ENCODE peak calls at places on chromosomes 16 and 17, in five cellular contexts. One of them, this sample, is unnamed.

GRCh38 chr17:21253646-21254441 is 634 bp upstream of the NATD1 start:
- DNase-seq in HCT116: no peak
- DNase-seq in nephron progenitor cell: no peak
- DNase-seq in choroid plexus epithelial cell: no peak
- DNase-seq in fibroblast of villous mesenchyme: no peak
- DNase-seq in this sample: no peak

GRCh38 chr16:78183886-78184553 is 84.6 kb downstream of the WWOX start:
- DNase-seq in nephron progenitor cell: no peak
- DNase-seq in HCT116: no peak
- DNase-seq in choroid plexus epithelial cell: peak
- DNase-seq in fibroblast of villous mesenchyme: peak
- DNase-seq in this sample: no peak

GRCh38 chr16:86095131-86095752 is 196.3 kb downstream of the IRF8 start:
- DNase-seq in nephron progenitor cell: no peak
- DNase-seq in fibroblast of villous mesenchyme: no peak
- DNase-seq in HCT116: no peak
- DNase-seq in choroid plexus epithelial cell: no peak
- DNase-seq in this sample: no peak

GRCh38 chr16:8798174-8798527 is 512 bp downstream of the PMM2 start:
- DNase-seq in choroid plexus epithelial cell: peak
- DNase-seq in HCT116: peak
- DNase-seq in nephron progenitor cell: no peak
- DNase-seq in fibroblast of villous mesenchyme: no peak
- DNase-seq in this sample: no peak

GRCh38 chr17:42457107-42457787 is 1.4 kb upstream of the ATP6V0A1 start:
- DNase-seq in HCT116: no peak
- DNase-seq in choroid plexus epithelial cell: peak
- DNase-seq in nephron progenitor cell: no peak
- DNase-seq in fibroblast of villous mesenchyme: peak
- DNase-seq in this sample: no peak

GRCh38 chr17:63961355-63962207 is 11.1 kb downstream of the SCN4A start:
- DNase-seq in HCT116: peak
- DNase-seq in nephron progenitor cell: peak
- DNase-seq in choroid plexus epithelial cell: peak
- DNase-seq in fibroblast of villous mesenchyme: peak
- DNase-seq in this sample: peak

GRCh38 chr17:48374650-48375230 is 55.3 kb downstream of the SKAP1 start:
- DNase-seq in fibroblast of villous mesenchyme: peak
- DNase-seq in choroid plexus epithelial cell: peak
- DNase-seq in HCT116: peak
- DNase-seq in nephron progenitor cell: no peak
- DNase-seq in this sample: peak

GRCh38 chr16:27245276-27246231 is 23.0 kb downstream of the NSMCE1 start:
- DNase-seq in HCT116: no peak
- DNase-seq in choroid plexus epithelial cell: peak
- DNase-seq in fibroblast of villous mesenchyme: peak
- DNase-seq in nephron progenitor cell: no peak
- DNase-seq in this sample: no peak

GRCh38 chr16:50282010-50282538 is 15.7 kb downstream of the ADCY7 start:
- DNase-seq in choroid plexus epithelial cell: peak
- DNase-seq in HCT116: no peak
- DNase-seq in fibroblast of villous mesenchyme: peak
- DNase-seq in nephron progenitor cell: no peak
- DNase-seq in this sample: peak

GRCh38 chr17:27199948-27200347 is 94.0 kb upstream of the WSB1 start:
- DNase-seq in HCT116: no peak
- DNase-seq in fibroblast of villous mesenchyme: peak
- DNase-seq in choroid plexus epithelial cell: no peak
- DNase-seq in nephron progenitor cell: no peak
- DNase-seq in this sample: no peak

GRCh38 chr16:29779474-29779873 is 1.4 kb downstream of the ZG16 start:
- DNase-seq in nephron progenitor cell: no peak
- DNase-seq in HCT116: no peak
- DNase-seq in fibroblast of villous mesenchyme: no peak
- DNase-seq in choroid plexus epithelial cell: no peak
- DNase-seq in this sample: no peak

GRCh38 chr17:38556234-38556633 is 49.5 kb downstream of the SRCIN1 start:
- DNase-seq in HCT116: no peak
- DNase-seq in fibroblast of villous mesenchyme: no peak
- DNase-seq in choroid plexus epithelial cell: no peak
- DNase-seq in nephron progenitor cell: no peak
- DNase-seq in this sample: no peak

GRCh38 chr17:28526381-28526780 is 20.2 kb downstream of the FOXN1 start:
- DNase-seq in HCT116: no peak
- DNase-seq in fibroblast of villous mesenchyme: no peak
- DNase-seq in nephron progenitor cell: no peak
- DNase-seq in choroid plexus epithelial cell: no peak
- DNase-seq in this sample: no peak

GRCh38 chr17:50882851-50883250 is 16.7 kb upstream of the TOB1 start:
- DNase-seq in nephron progenitor cell: no peak
- DNase-seq in fibroblast of villous mesenchyme: peak
- DNase-seq in HCT116: peak
- DNase-seq in choroid plexus epithelial cell: peak
- DNase-seq in this sample: no peak

GRCh38 chr17:26818736-26819135 is 475.2 kb upstream of the WSB1 start:
- DNase-seq in fibroblast of villous mesenchyme: peak
- DNase-seq in choroid plexus epithelial cell: peak
- DNase-seq in HCT116: peak
- DNase-seq in nephron progenitor cell: no peak
- DNase-seq in this sample: no peak

GRCh38 chr16:85149776-85150175 is 37.5 kb upstream of the CIBAR2 start:
- DNase-seq in fibroblast of villous mesenchyme: no peak
- DNase-seq in HCT116: no peak
- DNase-seq in choroid plexus epithelial cell: no peak
- DNase-seq in nephron progenitor cell: no peak
- DNase-seq in this sample: no peak

GRCh38 chr16:50667497-50668367 is 13.4 kb downstream of the SNX20 start:
- DNase-seq in nephron progenitor cell: no peak
- DNase-seq in fibroblast of villous mesenchyme: no peak
- DNase-seq in HCT116: no peak
- DNase-seq in choroid plexus epithelial cell: no peak
- DNase-seq in this sample: peak

GRCh38 chr16:79097781-79098180 is 502.8 kb downstream of the MAF start:
- DNase-seq in fibroblast of villous mesenchyme: no peak
- DNase-seq in HCT116: no peak
- DNase-seq in choroid plexus epithelial cell: no peak
- DNase-seq in nephron progenitor cell: no peak
- DNase-seq in this sample: no peak

GRCh38 chr16:73196670-73197069 is 148.7 kb upstream of the ZFHX3 start:
- DNase-seq in nephron progenitor cell: peak
- DNase-seq in fibroblast of villous mesenchyme: peak
- DNase-seq in HCT116: peak
- DNase-seq in choroid plexus epithelial cell: peak
- DNase-seq in this sample: peak

GRCh38 chr17:62119373-62119772 is 54.3 kb upstream of the MED13 start:
- DNase-seq in fibroblast of villous mesenchyme: peak
- DNase-seq in choroid plexus epithelial cell: no peak
- DNase-seq in HCT116: no peak
- DNase-seq in nephron progenitor cell: no peak
- DNase-seq in this sample: peak

GRCh38 chr17:73291260-73291801 is 20.5 kb downstream of the CDC42EP4 start:
- DNase-seq in fibroblast of villous mesenchyme: peak
- DNase-seq in HCT116: peak
- DNase-seq in choroid plexus epithelial cell: peak
- DNase-seq in nephron progenitor cell: no peak
- DNase-seq in this sample: peak

GRCh38 chr17:53516643-53517042 is 306.1 kb upstream of the KIF2B start:
- DNase-seq in fibroblast of villous mesenchyme: no peak
- DNase-seq in choroid plexus epithelial cell: no peak
- DNase-seq in HCT116: no peak
- DNase-seq in nephron progenitor cell: no peak
- DNase-seq in this sample: no peak
- TF ChIP-seq CTCF in fibroblast of villous mesenchyme: no peak
- TF ChIP-seq CTCF in choroid plexus epithelial cell: no peak
- TF ChIP-seq CTCF in HCT116: no peak
- TF ChIP-seq CTCF in nephron progenitor cell: no peak
- TF ChIP-seq CTCF in this sample: no peak

DNA sequence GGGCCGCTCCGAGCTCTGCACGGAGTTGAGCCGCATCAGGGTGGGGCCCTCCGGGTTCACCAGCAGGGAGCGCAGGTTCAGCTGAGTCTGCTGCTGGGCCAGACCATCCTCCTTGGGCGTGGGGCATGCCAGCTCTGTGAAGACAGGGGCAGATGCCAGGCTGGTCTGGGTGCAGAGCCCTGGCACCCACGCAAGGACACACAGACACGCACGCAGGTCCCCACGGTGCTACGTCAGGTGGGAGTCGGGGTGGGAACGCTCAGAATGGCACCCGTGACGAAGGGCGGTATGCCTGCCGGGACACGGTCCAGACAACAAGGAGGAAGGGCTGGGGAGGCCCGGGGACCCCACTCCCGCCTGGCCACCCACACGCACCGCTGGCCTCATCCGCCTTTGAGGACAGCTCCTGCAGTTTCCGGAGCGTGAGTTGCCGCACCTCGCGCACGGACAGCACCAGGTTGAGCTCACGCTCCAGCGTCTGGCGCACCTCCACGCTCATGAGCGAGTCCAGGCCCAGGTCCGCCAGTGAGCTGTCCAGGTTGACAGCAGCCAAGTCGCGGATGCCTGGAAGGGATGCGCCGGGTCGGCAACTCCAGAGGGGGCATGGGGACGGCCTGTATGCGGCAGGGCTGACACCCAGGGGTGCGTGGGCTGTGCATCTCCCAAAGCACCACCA is 15.3 kb upstream of the DUS1L start:
- DNase-seq in HCT116: no peak
- DNase-seq in nephron progenitor cell: no peak
- DNase-seq in fibroblast of villous mesenchyme: no peak
- DNase-seq in choroid plexus epithelial cell: no peak
- DNase-seq in this sample: no peak
- TF ChIP-seq CTCF in HCT116: no peak
- TF ChIP-seq CTCF in nephron progenitor cell: no peak
- TF ChIP-seq CTCF in fibroblast of villous mesenchyme: no peak
- TF ChIP-seq CTCF in choroid plexus epithelial cell: no peak
- TF ChIP-seq CTCF in this sample: no peak

GRCh38 chr17:78822552-78822951 is 18.1 kb downstream of the USP36 start:
- DNase-seq in fibroblast of villous mesenchyme: peak
- DNase-seq in HCT116: no peak
- DNase-seq in nephron progenitor cell: no peak
- DNase-seq in choroid plexus epithelial cell: peak
- DNase-seq in this sample: no peak

GRCh38 chr17:78821961-78822360 is 18.7 kb downstream of the USP36 start:
- DNase-seq in fibroblast of villous mesenchyme: no peak
- DNase-seq in choroid plexus epithelial cell: peak
- DNase-seq in HCT116: no peak
- DNase-seq in nephron progenitor cell: no peak
- DNase-seq in this sample: no peak

GRCh38 chr17:78825696-78826095 is 14.9 kb downstream of the USP36 start:
- DNase-seq in nephron progenitor cell: no peak
- DNase-seq in HCT116: no peak
- DNase-seq in fibroblast of villous mesenchyme: no peak
- DNase-seq in choroid plexus epithelial cell: no peak
- DNase-seq in this sample: no peak

GRCh38 chr17:78824240-78824639 is 16.4 kb downstream of the USP36 start:
- DNase-seq in nephron progenitor cell: peak
- DNase-seq in fibroblast of villous mesenchyme: no peak
- DNase-seq in choroid plexus epithelial cell: no peak
- DNase-seq in HCT116: no peak
- DNase-seq in this sample: no peak

DNA sequence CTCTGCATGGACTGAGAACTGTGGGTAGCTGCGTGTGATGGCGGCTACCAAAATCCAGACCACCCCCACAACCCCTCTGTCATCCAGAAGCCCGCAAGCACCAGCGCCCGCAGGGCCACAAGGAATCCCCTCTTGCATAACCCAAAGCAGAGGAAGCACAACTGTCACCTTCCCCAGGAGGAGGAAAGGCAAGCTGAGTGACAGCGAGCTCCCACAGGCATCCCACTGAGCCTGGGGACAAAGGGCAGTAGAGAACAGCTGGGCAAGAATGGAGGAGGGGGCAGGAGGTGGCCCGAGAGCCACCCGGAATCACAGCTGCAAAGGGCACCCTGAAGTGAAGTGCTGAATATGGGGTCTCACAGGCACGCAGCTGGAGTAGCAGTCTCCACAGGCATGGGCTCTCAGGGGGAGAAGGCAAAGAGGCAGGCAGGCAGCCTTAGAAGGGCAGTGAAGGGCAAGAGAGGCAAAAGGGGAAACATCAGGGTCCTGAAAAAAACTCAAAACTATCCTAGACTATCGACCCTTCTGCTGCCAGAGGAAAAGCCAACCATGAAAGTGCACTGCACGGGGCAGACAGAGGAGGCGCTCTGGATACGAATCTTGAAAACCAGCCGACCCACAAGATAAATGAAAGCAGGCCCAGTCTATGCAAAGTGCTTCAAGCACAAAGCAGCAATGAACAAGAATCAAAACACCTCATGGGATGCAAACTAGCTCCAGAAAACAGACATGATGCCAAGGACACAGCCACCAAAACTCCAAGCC is 17.1 kb downstream of the USP36 start:
- DNase-seq in nephron progenitor cell: no peak
- DNase-seq in fibroblast of villous mesenchyme: no peak
- DNase-seq in choroid plexus epithelial cell: no peak
- DNase-seq in HCT116: no peak
- DNase-seq in this sample: no peak
- TF ChIP-seq CTCF in nephron progenitor cell: no peak
- TF ChIP-seq CTCF in fibroblast of villous mesenchyme: no peak
- TF ChIP-seq CTCF in choroid plexus epithelial cell: peak
- TF ChIP-seq CTCF in HCT116: peak
- TF ChIP-seq CTCF in this sample: no peak

GRCh38 chr17:34379876-34380275 is 16.8 kb upstream of the CCL1 start:
- DNase-seq in nephron progenitor cell: no peak
- DNase-seq in choroid plexus epithelial cell: peak
- DNase-seq in fibroblast of villous mesenchyme: no peak
- DNase-seq in HCT116: no peak
- DNase-seq in this sample: no peak

GRCh38 chr17:34384271-34384670 is 21.2 kb upstream of the CCL1 start:
- DNase-seq in fibroblast of villous mesenchyme: no peak
- DNase-seq in choroid plexus epithelial cell: no peak
- DNase-seq in nephron progenitor cell: no peak
- DNase-seq in HCT116: no peak
- DNase-seq in this sample: no peak

GRCh38 chr17:34383225-34383615 is 20.2 kb upstream of the CCL1 start:
- DNase-seq in HCT116: no peak
- DNase-seq in fibroblast of villous mesenchyme: no peak
- DNase-seq in choroid plexus epithelial cell: no peak
- DNase-seq in nephron progenitor cell: no peak
- DNase-seq in this sample: no peak

GRCh38 chr17:34384822-34385605 is 22.0 kb upstream of the CCL1 start:
- DNase-seq in HCT116: no peak
- DNase-seq in choroid plexus epithelial cell: no peak
- DNase-seq in fibroblast of villous mesenchyme: no peak
- DNase-seq in nephron progenitor cell: no peak
- DNase-seq in this sample: no peak

DNA sequence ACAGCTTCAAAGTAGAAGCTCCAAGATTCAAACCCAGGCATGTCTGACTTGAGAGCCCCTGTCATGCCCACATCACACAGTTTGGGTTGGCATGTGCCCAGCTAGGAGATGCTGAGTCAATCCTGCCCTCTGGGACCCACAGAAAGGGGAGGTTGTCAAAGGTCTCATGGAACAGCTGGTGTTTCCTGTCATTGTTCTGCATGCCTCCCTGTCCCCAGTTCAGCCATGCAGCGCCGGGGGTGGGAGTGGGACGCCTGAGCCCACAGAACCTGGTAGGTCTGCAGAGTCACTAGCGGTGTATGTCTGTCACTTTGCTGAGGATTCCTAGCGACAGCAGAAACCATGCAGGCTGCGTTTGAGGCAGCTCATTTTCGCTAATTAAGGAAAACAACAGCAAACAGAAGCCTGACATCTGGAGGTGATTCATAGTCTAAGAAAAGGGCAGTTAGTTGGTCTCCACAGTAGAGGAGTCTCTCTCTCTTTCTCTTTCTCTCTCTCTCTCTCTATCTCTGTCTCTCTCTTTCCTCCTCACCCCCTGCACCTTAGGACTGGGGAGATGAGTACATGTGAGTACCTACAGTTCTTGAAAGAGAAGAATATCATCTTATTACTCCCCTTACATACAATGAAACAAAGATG is 19.7 kb upstream of the CCL1 start:
- DNase-seq in fibroblast of villous mesenchyme: no peak
- DNase-seq in HCT116: no peak
- DNase-seq in choroid plexus epithelial cell: no peak
- DNase-seq in nephron progenitor cell: no peak
- DNase-seq in this sample: no peak
- TF ChIP-seq CTCF in fibroblast of villous mesenchyme: no peak
- TF ChIP-seq CTCF in HCT116: no peak
- TF ChIP-seq CTCF in choroid plexus epithelial cell: no peak
- TF ChIP-seq CTCF in nephron progenitor cell: no peak
- TF ChIP-seq CTCF in this sample: no peak